ENCODE peak calls at places on chromosomes 6 and 20, in seven cellular contexts. M, T, O, B, U, R and Z are unnamed samples.

GRCh38 chr20:41373384-41373783 is 6.8 kb upstream of the EMILIN3 start:
- DNase-seq in O (no peak), M (no peak), B (no peak), T (no peak), U (no peak), R (no peak), Z (no peak)

GRCh38 chr6:107668826-107669474 is 155.2 kb downstream of the SCML4 start:
- DNase-seq in O (no peak), U (no peak), B (no peak), M (no peak), T (no peak), R (peak), Z (no peak)

GRCh38 chr20:25468126-25469075 is 60.9 kb downstream of the GINS1 start:
- DNase-seq in O (no peak), M (no peak), R (no peak), B (no peak), U (no peak), T (no peak), Z (no peak)

GRCh38 chr20:58683132-58683531 is 9.5 kb upstream of the NPEPL1 start:
- DNase-seq in B (no peak), R (no peak), O (no peak), M (no peak), T (no peak), U (no peak), Z (no peak)

GRCh38 chr20:60410865-60411264 is 452.6 kb downstream of the CDH26 start:
- DNase-seq in B (no peak), O (no peak), T (no peak), U (no peak), M (no peak), R (no peak), Z (no peak)

GRCh38 chr6:10763006-10763405 is 15.4 kb downstream of the TMEM14B start:
- DNase-seq in T (no peak), B (no peak), O (no peak), U (no peak), R (no peak), M (no peak), Z (no peak)

GRCh38 chr6:92989656-92990055 is 429.7 kb downstream of the EPHA7 start:
- DNase-seq in M (no peak), R (no peak), B (no peak), T (no peak), O (no peak), U (no peak), Z (no peak)

GRCh38 chr20:35299780-35300179 is 7.6 kb upstream of the FAM83C start:
- DNase-seq in U (no peak), O (no peak), T (no peak), M (no peak), R (no peak), B (no peak), Z (no peak)

GRCh38 chr6:1385129-1386042 is 4.0 kb upstream of the FOXF2 start:
- DNase-seq in R (no peak), B (no peak), O (no peak), M (no peak), T (no peak), U (no peak), Z (no peak)

GRCh38 chr20:32111763-32112162 is 2.2 kb downstream of the TM9SF4 start:
- DNase-seq in B (no peak), T (no peak), O (no peak), M (no peak), R (no peak), U (no peak), Z (no peak)

GRCh38 chr6:151999194-151999593 is 191.7 kb downstream of the ESR1 start:
- DNase-seq in T (no peak), U (no peak), O (no peak), B (no peak), R (no peak), M (no peak), Z (no peak)

GRCh38 chr6:72651191-72651590 is 29.3 kb downstream of the KCNQ5 start:
- DNase-seq in T (no peak), R (no peak), O (no peak), U (no peak), B (no peak), M (no peak), Z (no peak)

GRCh38 chr6:116410945-116411623 is 40.3 kb downstream of the DSE start:
- DNase-seq in U (peak), T (no peak), R (no peak), M (no peak), B (no peak), O (no peak), Z (no peak)

GRCh38 chr20:62337558-62338293 is 29.4 kb downstream of the LAMA5 start:
- DNase-seq in U (no peak), R (no peak), O (no peak), T (no peak), M (no peak), B (no peak), Z (no peak)

GRCh38 chr6:154593122-154593521 is 82.6 kb upstream of the CNKSR3 start:
- DNase-seq in R (no peak), T (no peak), U (no peak), O (no peak), B (no peak), M (no peak), Z (no peak)

GRCh38 chr6:111361648-111362047 is 121.4 kb downstream of the REV3L start:
- DNase-seq in T (peak), R (no peak), O (no peak), B (no peak), U (peak), M (no peak), Z (no peak)

GRCh38 chr6:95091823-95092436 is 485.4 kb upstream of the MANEA start:
- DNase-seq in M (no peak), O (no peak), R (no peak), T (no peak), B (no peak), U (peak), Z (no peak)

GRCh38 chr6:41966961-41967311 is 25.3 kb upstream of the CCND3 start:
- DNase-seq in U (no peak), O (peak), M (no peak), B (no peak), R (no peak), T (no peak), Z (no peak)

GRCh38 chr6:120468486-120468885 is 865.8 kb downstream of the TBC1D32 start:
- DNase-seq in R (no peak), M (no peak), B (no peak), U (no peak), T (no peak), O (no peak), Z (no peak)

GRCh38 chr6:9878535-9878934 is 536.3 kb downstream of the TFAP2A start:
- DNase-seq in U (no peak), T (no peak), R (no peak), M (no peak), B (no peak), O (no peak), Z (no peak)

GRCh38 chr20:32018269-32019155 is 8.3 kb downstream of the CCM2L start:
- DNase-seq in R (peak), B (peak), T (peak), U (peak), O (no peak), M (peak), Z (peak)

GRCh38 chr6:12450446-12450845 is 160.3 kb downstream of the EDN1 start:
- DNase-seq in M (no peak), T (no peak), B (no peak), U (no peak), R (no peak), O (no peak), Z (no peak)

GRCh38 chr6:23013776-23014175 is 444.4 kb downstream of the HDGFL1 start:
- DNase-seq in B (no peak), T (no peak), M (no peak), O (no peak), R (no peak), U (no peak), Z (no peak)

GRCh38 chr6:41181566-41181965 is 18.6 kb upstream of the TREM2 start:
- DNase-seq in M (no peak), T (no peak), U (no peak), R (no peak), O (no peak), B (no peak), Z (no peak)

GRCh38 chr6:52231411-52232127 is 12.7 kb downstream of the IL17F start:
- DNase-seq in B (peak), O (no peak), R (peak), M (no peak), T (no peak), U (no peak), Z (no peak)

GRCh38 chr20:25539742-25540201 is 45.6 kb downstream of the NINL start:
- DNase-seq in O (no peak), T (no peak), B (no peak), U (no peak), M (no peak), R (no peak), Z (no peak)

GRCh38 chr6:150752409-150752808 is 113.1 kb upstream of the MTHFD1L start:
- DNase-seq in B (no peak), O (no peak), M (no peak), R (no peak), T (no peak), U (no peak), Z (no peak)

GRCh38 chr6:170497845-170498281 is 55.2 kb downstream of the PSMB1 start:
- DNase-seq in R (no peak), O (no peak), T (no peak), U (no peak), M (no peak), B (no peak), Z (no peak)

GRCh38 chr6:157033428-157034140 is 256.4 kb downstream of the ARID1B start:
- DNase-seq in U (no peak), O (no peak), M (no peak), T (no peak), B (no peak), R (no peak), Z (no peak)

GRCh38 chr6:117739869-117740268 is 64.6 kb downstream of the NUS1 start:
- DNase-seq in T (no peak), R (no peak), O (no peak), U (peak), M (no peak), B (no peak), Z (no peak)

GRCh38 chr6:135228486-135228885 is 47.4 kb downstream of the MYB start:
- DNase-seq in R (no peak), O (no peak), U (no peak), B (no peak), M (no peak), T (no peak), Z (no peak)

GRCh38 chr20:32252189-32252588 is 25.3 kb upstream of the KIF3B start:
- DNase-seq in O (no peak), R (peak), U (no peak), T (no peak), B (peak), M (no peak), Z (no peak)

GRCh38 chr6:13113956-13114593 is 214.3 kb downstream of the TBC1D7 start:
- DNase-seq in U (no peak), R (no peak), O (no peak), B (no peak), T (no peak), M (no peak), Z (no peak)

GRCh38 chr6:108768176-108768555 is 80.1 kb upstream of the ARMC2 start:
- DNase-seq in T (no peak), O (no peak), U (no peak), R (no peak), M (no peak), B (no peak), Z (peak)

GRCh38 chr20:12997128-12997655 is 11.6 kb upstream of the SPTLC3 start:
- DNase-seq in U (no peak), O (no peak), R (no peak), B (no peak), M (no peak), T (no peak), Z (no peak)

GRCh38 chr20:38692436-38693411 is 31.6 kb upstream of the SLC32A1 start:
- DNase-seq in B (peak), O (no peak), R (peak), T (peak), U (peak), M (peak), Z (no peak)

GRCh38 chr6:29968130-29968529 is 25.8 kb downstream of the HLA-A start:
- DNase-seq in T (no peak), O (peak), M (no peak), U (no peak), R (no peak), B (no peak), Z (no peak)